ENCODE peak calls at places on chromosomes 11 and 22, in four cellular contexts. One of them, this sample, is unnamed.

GRCh38 chr11:131510662-131511061 is 140.2 kb downstream of the NTM start:
- DNase-seq in activated gamma-delta T cell treated with anti-CD3 and anti-CD28 coated beads, Interleukin-2, amount 50 U/mL, for 16 hours: no peak
- DNase-seq in EL: no peak
- DNase-seq in GM04504: no peak
- DNase-seq in this sample: no peak

GRCh38 chr11:109251230-109251629 is 170.8 kb upstream of the C11orf87 start:
- DNase-seq in GM04504: no peak
- DNase-seq in EL: no peak
- DNase-seq in activated gamma-delta T cell treated with anti-CD3 and anti-CD28 coated beads, Interleukin-2, amount 50 U/mL, for 16 hours: no peak
- DNase-seq in this sample: no peak

GRCh38 chr11:78796956-78797355 is 222.3 kb upstream of the NARS2 start:
- DNase-seq in GM04504: no peak
- DNase-seq in EL: peak; percentile 91
- DNase-seq in activated gamma-delta T cell treated with anti-CD3 and anti-CD28 coated beads, Interleukin-2, amount 50 U/mL, for 16 hours: no peak
- DNase-seq in this sample: peak; percentile 79

GRCh38 chr22:32080904-32081303 is 37.8 kb downstream of the SLC5A1 start:
- DNase-seq in GM04504: no peak
- DNase-seq in activated gamma-delta T cell treated with anti-CD3 and anti-CD28 coated beads, Interleukin-2, amount 50 U/mL, for 16 hours: no peak
- DNase-seq in EL: peak; percentile 49
- DNase-seq in this sample: peak; percentile 11

GRCh38 chr11:117851091-117851490 is 25.4 kb downstream of the FXYD6 start:
- DNase-seq in GM04504: no peak
- DNase-seq in EL: no peak
- DNase-seq in activated gamma-delta T cell treated with anti-CD3 and anti-CD28 coated beads, Interleukin-2, amount 50 U/mL, for 16 hours: no peak
- DNase-seq in this sample: no peak

GRCh38 chr11:122617297-122617696 is 38.2 kb upstream of the UBASH3B start:
- DNase-seq in EL: peak; percentile 20
- DNase-seq in GM04504: no peak
- DNase-seq in activated gamma-delta T cell treated with anti-CD3 and anti-CD28 coated beads, Interleukin-2, amount 50 U/mL, for 16 hours: no peak
- DNase-seq in this sample: no peak

GRCh38 chr22:49380095-49380827 is 447.4 kb downstream of the BRD1 start:
- DNase-seq in activated gamma-delta T cell treated with anti-CD3 and anti-CD28 coated beads, Interleukin-2, amount 50 U/mL, for 16 hours: no peak
- DNase-seq in GM04504: no peak
- DNase-seq in EL: no peak
- DNase-seq in this sample: no peak

GRCh38 chr11:17473071-17473744 is 3.4 kb downstream of the ABCC8 start:
- DNase-seq in activated gamma-delta T cell treated with anti-CD3 and anti-CD28 coated beads, Interleukin-2, amount 50 U/mL, for 16 hours: no peak
- DNase-seq in EL: peak; percentile 51
- DNase-seq in GM04504: no peak
- DNase-seq in this sample: no peak

GRCh38 chr11:85886089-85887056 is 31.2 kb downstream of the CCDC83 start:
- DNase-seq in GM04504: peak; percentile 73
- DNase-seq in EL: peak; percentile 32
- DNase-seq in activated gamma-delta T cell treated with anti-CD3 and anti-CD28 coated beads, Interleukin-2, amount 50 U/mL, for 16 hours: no peak
- DNase-seq in this sample: no peak

GRCh38 chr11:47850337-47850736 is 2.2 kb upstream of the NUP160 start:
- DNase-seq in EL: no peak
- DNase-seq in GM04504: no peak
- DNase-seq in activated gamma-delta T cell treated with anti-CD3 and anti-CD28 coated beads, Interleukin-2, amount 50 U/mL, for 16 hours: no peak
- DNase-seq in this sample: no peak

GRCh38 chr22:47401592-47401898 is 639.1 kb downstream of the TBC1D22A start:
- DNase-seq in activated gamma-delta T cell treated with anti-CD3 and anti-CD28 coated beads, Interleukin-2, amount 50 U/mL, for 16 hours: no peak
- DNase-seq in EL: no peak
- DNase-seq in GM04504: no peak
- DNase-seq in this sample: no peak

GRCh38 chr11:109735139-109735538 is 313.1 kb downstream of the C11orf87 start:
- DNase-seq in GM04504: no peak
- DNase-seq in activated gamma-delta T cell treated with anti-CD3 and anti-CD28 coated beads, Interleukin-2, amount 50 U/mL, for 16 hours: no peak
- DNase-seq in EL: no peak
- DNase-seq in this sample: no peak

GRCh38 chr11:1259076-1259461 is 36.2 kb downstream of the MUC5B start:
- DNase-seq in EL: no peak
- DNase-seq in activated gamma-delta T cell treated with anti-CD3 and anti-CD28 coated beads, Interleukin-2, amount 50 U/mL, for 16 hours: no peak
- DNase-seq in GM04504: no peak
- DNase-seq in this sample: no peak

GRCh38 chr11:115238802-115239201 is 265.4 kb downstream of the CADM1 start:
- DNase-seq in GM04504: no peak
- DNase-seq in EL: no peak
- DNase-seq in activated gamma-delta T cell treated with anti-CD3 and anti-CD28 coated beads, Interleukin-2, amount 50 U/mL, for 16 hours: no peak
- DNase-seq in this sample: no peak

GRCh38 chr11:67276821-67277230 is 10.6 kb downstream of the GRK2 start:
- DNase-seq in EL: peak; percentile 32
- DNase-seq in activated gamma-delta T cell treated with anti-CD3 and anti-CD28 coated beads, Interleukin-2, amount 50 U/mL, for 16 hours: no peak
- DNase-seq in GM04504: no peak
- DNase-seq in this sample: peak; percentile 66

GRCh38 chr11:3901249-3902025 is 46.0 kb downstream of the STIM1 start:
- DNase-seq in GM04504: no peak
- DNase-seq in EL: no peak
- DNase-seq in activated gamma-delta T cell treated with anti-CD3 and anti-CD28 coated beads, Interleukin-2, amount 50 U/mL, for 16 hours: no peak
- DNase-seq in this sample: no peak

GRCh38 chr11:120337133-120337895 is 1.1 kb downstream of the ARHGEF12 start:
- DNase-seq in GM04504: no peak
- DNase-seq in activated gamma-delta T cell treated with anti-CD3 and anti-CD28 coated beads, Interleukin-2, amount 50 U/mL, for 16 hours: no peak
- DNase-seq in EL: no peak
- DNase-seq in this sample: peak; percentile 58

GRCh38 chr22:42342426-42343135 is 72.1 kb upstream of the TCF20 start:
- DNase-seq in activated gamma-delta T cell treated with anti-CD3 and anti-CD28 coated beads, Interleukin-2, amount 50 U/mL, for 16 hours: no peak
- DNase-seq in EL: no peak
- DNase-seq in GM04504: no peak
- DNase-seq in this sample: no peak

GRCh38 chr11:8610532-8611116 is 16.6 kb upstream of the STK33 start:
- DNase-seq in activated gamma-delta T cell treated with anti-CD3 and anti-CD28 coated beads, Interleukin-2, amount 50 U/mL, for 16 hours: no peak
- DNase-seq in GM04504: no peak
- DNase-seq in EL: no peak
- DNase-seq in this sample: peak; percentile 20

GRCh38 chr22:45602824-45603301 is 68.8 kb upstream of the ATXN10 start:
- DNase-seq in activated gamma-delta T cell treated with anti-CD3 and anti-CD28 coated beads, Interleukin-2, amount 50 U/mL, for 16 hours: no peak
- DNase-seq in GM04504: peak; percentile 86
- DNase-seq in EL: peak; percentile 87
- DNase-seq in this sample: no peak

GRCh38 chr11:64525711-64526110 is 65.3 kb upstream of the SLC22A12 start:
- DNase-seq in EL: no peak
- DNase-seq in GM04504: no peak
- DNase-seq in activated gamma-delta T cell treated with anti-CD3 and anti-CD28 coated beads, Interleukin-2, amount 50 U/mL, for 16 hours: no peak
- DNase-seq in this sample: no peak

GRCh38 chr11:65260756-65261590 is 789 bp upstream of the POLA2 start:
- DNase-seq in GM04504: no peak
- DNase-seq in activated gamma-delta T cell treated with anti-CD3 and anti-CD28 coated beads, Interleukin-2, amount 50 U/mL, for 16 hours: no peak
- DNase-seq in EL: no peak
- DNase-seq in this sample: no peak

GRCh38 chr22:35900483-35901168 is 128.0 kb downstream of the RBFOX2 start:
- DNase-seq in EL: peak; percentile 81
- DNase-seq in GM04504: no peak
- DNase-seq in activated gamma-delta T cell treated with anti-CD3 and anti-CD28 coated beads, Interleukin-2, amount 50 U/mL, for 16 hours: no peak
- DNase-seq in this sample: peak; percentile 28

GRCh38 chr11:69708731-69709401 is 5.0 kb upstream of the FGF19 start:
- DNase-seq in EL: no peak
- DNase-seq in activated gamma-delta T cell treated with anti-CD3 and anti-CD28 coated beads, Interleukin-2, amount 50 U/mL, for 16 hours: no peak
- DNase-seq in GM04504: no peak
- DNase-seq in this sample: no peak